ENCODE peak calls at places on chromosomes 2 and 18, in four cellular contexts. Z, E, V and Y are unnamed samples.
A peak's percentile ranks its signal among the peaks of the same experiment; 100 is the strongest.

GRCh38 chr2:238894950-238895298 is 47.0 kb downstream of the TWIST2 start:
- DNase-seq in Z (no peak), E (no peak), V (no peak), Y (no peak)

GRCh38 chr2:113699048-113699447 is 57.4 kb downstream of the SLC35F5 start:
- DNase-seq in Z (no peak), E (no peak), V (no peak), Y (no peak)

GRCh38 chr2:120230515-120231471 is 7.6 kb upstream of the TMEM185B start:
- DNase-seq in Z (no peak), E (no peak), V (no peak), Y (no peak)

GRCh38 chr2:177326005-177326404 is 61.5 kb upstream of the NFE2L2 start:
- DNase-seq in Z (no peak), E (no peak), V (no peak), Y (no peak)

GRCh38 chr2:153474407-153474806 is 4.2 kb downstream of the RPRM start:
- DNase-seq in Z (no peak), E (no peak), V (no peak), Y (no peak)

GRCh38 chr18:48885951-48886400 is 64.8 kb downstream of the SMAD7 start:
- DNase-seq in Z (no peak), E (no peak), V (no peak), Y (no peak)

GRCh38 chr2:80889009-80889408 is 584.5 kb upstream of the LRRTM1 start:
- DNase-seq in Z (no peak), E (no peak), V (no peak), Y (no peak)

GRCh38 chr2:25567406-25567805 is 106.0 kb downstream of the DTNB start:
- DNase-seq in Z (peak; percentile 33), E (no peak), V (no peak), Y (no peak)

GRCh38 chr2:76569819-76570218 is 859.1 kb upstream of the GCFC2 start:
- DNase-seq in Z (no peak), E (no peak), V (no peak), Y (no peak)

GRCh38 chr2:217065695-217066405 is 206.0 kb upstream of the TNP1 start:
- DNase-seq in Z (no peak), E (no peak), V (no peak), Y (no peak)

GRCh38 chr2:233919938-233920337 is 2.8 kb downstream of the TRPM8 start:
- DNase-seq in Z (no peak), E (no peak), V (no peak), Y (no peak)

GRCh38 chr2:105406221-105406620 is 7.4 kb upstream of the FHL2 start:
- DNase-seq in Z (no peak), E (no peak), V (no peak), Y (no peak)

GRCh38 chr2:203451686-203452085 is 83.4 kb downstream of the RAPH1 start:
- DNase-seq in Z (no peak), E (no peak), V (no peak), Y (no peak)

GRCh38 chr2:235433860-235434259 is 60.0 kb upstream of the AGAP1 start:
- DNase-seq in Z (no peak), E (no peak), V (no peak), Y (no peak)

GRCh38 chr2:128602038-128602698 is 283.5 kb upstream of the HS6ST1 start:
- DNase-seq in Z (no peak), E (no peak), V (peak; percentile 37), Y (no peak)

GRCh38 chr2:207933396-207934045 is 91.8 kb downstream of the PLEKHM3 start:
- DNase-seq in Z (peak; percentile 71), E (no peak), V (no peak), Y (no peak)

GRCh38 chr2:64106481-64106880 is 37.7 kb downstream of the PELI1 start:
- DNase-seq in Z (no peak), E (no peak), V (no peak), Y (no peak)

GRCh38 chr2:111705711-111706323 is 178.2 kb downstream of the ANAPC1 start:
- DNase-seq in Z (peak; percentile 84), E (no peak), V (no peak), Y (no peak)

GRCh38 chr2:102664439-102665042 is 45.2 kb downstream of the SLC9A2 start:
- DNase-seq in Z (no peak), E (no peak), V (no peak), Y (no peak)

GRCh38 chr2:100482741-100483140 is 12.5 kb downstream of the NMS start:
- DNase-seq in Z (peak; percentile 38), E (no peak), V (no peak), Y (peak; percentile 5)

GRCh38 chr2:26299488-26300092 is 46.4 kb upstream of the SELENOI start:
- DNase-seq in Z (peak; percentile 96), E (peak; percentile 7), V (no peak), Y (peak; percentile 26)

GRCh38 chr2:177598321-177598922 is 205.8 kb downstream of the AGPS start:
- DNase-seq in Z (no peak), E (no peak), V (no peak), Y (no peak)

GRCh38 chr2:226413498-226414130 is 386.0 kb downstream of the IRS1 start:
- DNase-seq in Z (no peak), E (no peak), V (no peak), Y (no peak)

GRCh38 chr2:144096531-144096930 is 423.4 kb downstream of the ZEB2 start:
- DNase-seq in Z (no peak), E (no peak), V (no peak), Y (no peak)

GRCh38 chr18:61949946-61950345 is 57.1 kb upstream of the RNF152 start:
- DNase-seq in Z (no peak), E (no peak), V (no peak), Y (no peak)

GRCh38 chr2:99572380-99572779 is 82.6 kb upstream of the REV1 start:
- DNase-seq in Z (peak; percentile 11), E (no peak), V (no peak), Y (no peak)

GRCh38 chr2:214130115-214130514 is 280.7 kb upstream of the VWC2L start:
- DNase-seq in Z (no peak), E (no peak), V (no peak), Y (no peak)

GRCh38 chr2:179410552-179411356 is 146.1 kb upstream of the SESTD1 start:
- DNase-seq in Z (peak; percentile 89), E (peak; percentile 29), V (no peak), Y (peak; percentile 43)

GRCh38 chr2:162824319-162824718 is 14.2 kb downstream of the KCNH7 start:
- DNase-seq in Z (peak; percentile 62), E (no peak), V (no peak), Y (no peak)

GRCh38 chr2:155980941-155981561 is 351.5 kb downstream of the NR4A2 start:
- DNase-seq in Z (no peak), E (no peak), V (no peak), Y (no peak)

GRCh38 chr2:130377491-130377890 is 21.6 kb downstream of the PTPN18 start:
- DNase-seq in Z (no peak), E (no peak), V (no peak), Y (no peak)

GRCh38 chr2:130378206-130378897 is 22.5 kb downstream of the PTPN18 start:
- DNase-seq in Z (no peak), E (no peak), V (no peak), Y (no peak)

GRCh38 chr2:130374587-130375290 is 18.9 kb downstream of the PTPN18 start:
- DNase-seq in Z (no peak), E (no peak), V (no peak), Y (no peak)

GRCh38 chr2:130375291-130376266 is 19.7 kb downstream of the PTPN18 start:
- DNase-seq in Z (no peak), E (no peak), V (no peak), Y (no peak)

GRCh38 chr2:130376433-130377293 is 20.8 kb downstream of the PTPN18 start:
- DNase-seq in Z (peak; percentile 44), E (no peak), V (no peak), Y (no peak)
- TF ChIP-seq CTCF in Z (peak; percentile 36), E (peak; percentile 24), V (no peak), Y (no peak)

DNA sequence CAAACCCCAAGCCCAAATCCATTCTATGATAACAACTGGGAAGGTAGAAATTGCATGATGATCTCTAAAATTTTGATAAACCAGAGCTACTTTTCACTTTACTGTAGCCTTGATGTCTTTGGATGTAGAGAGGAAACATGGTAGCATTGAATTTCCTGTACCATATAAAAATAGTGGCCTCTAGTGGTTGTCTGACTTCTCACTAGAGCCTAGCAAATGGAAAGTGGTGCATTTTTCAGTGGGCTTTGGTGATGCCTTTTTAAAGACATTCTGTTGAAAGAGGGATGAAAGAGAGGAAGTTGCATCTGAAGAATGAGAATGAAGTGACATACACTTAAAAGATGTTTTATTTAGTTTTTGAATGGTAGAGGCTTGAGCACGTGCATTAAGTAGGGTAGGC is 662.2 kb downstream of the XIRP2 start:
- DNase-seq in Z (peak; percentile 74), E (no peak), V (no peak), Y (no peak)
- TF ChIP-seq CTCF in Z (peak; percentile 80), E (peak; percentile 58), V (no peak), Y (peak; percentile 16)

DNA sequence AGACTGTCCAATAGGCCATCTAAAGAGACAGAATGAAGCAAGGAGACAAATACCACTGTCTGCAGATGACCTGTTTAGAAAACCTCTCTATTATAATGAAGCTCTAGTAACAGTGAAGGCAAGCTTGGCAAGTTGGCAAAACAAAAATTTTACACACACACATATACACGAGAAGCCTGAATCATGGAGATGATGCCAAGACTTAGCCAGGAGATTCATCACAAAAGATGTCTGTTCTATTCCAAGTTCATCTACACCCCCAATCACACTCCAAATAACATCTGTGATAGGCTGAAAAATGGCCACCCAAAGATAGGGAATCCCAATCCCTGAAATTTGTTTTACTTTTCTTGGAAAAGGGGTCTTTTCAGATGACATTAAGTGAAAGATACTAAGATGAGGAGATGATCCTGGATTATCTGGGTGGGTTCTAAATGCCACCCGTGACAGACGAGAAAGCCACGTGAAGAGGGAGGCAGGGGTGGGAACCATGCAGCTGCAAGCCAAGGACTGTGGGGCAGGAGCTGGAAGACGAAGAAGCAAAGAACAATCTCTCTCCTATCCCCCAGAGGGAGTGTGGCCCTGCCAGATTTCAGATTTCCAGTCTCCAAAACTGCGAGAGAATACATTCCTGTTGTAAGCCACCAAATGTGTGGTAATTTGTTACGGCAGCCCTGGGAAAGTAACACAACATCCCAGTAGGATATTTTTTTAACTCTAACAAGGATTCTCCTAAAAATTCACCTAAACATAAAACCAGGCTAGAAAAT is 20.0 kb downstream of the HDLBP start:
- DNase-seq in Z (no peak), E (no peak), V (no peak), Y (no peak)
- TF ChIP-seq CTCF in Z (no peak), E (no peak), V (no peak), Y (no peak)

GRCh38 chr2:46564350-46564749 is 85.0 kb downstream of the TMEM247 start:
- DNase-seq in Z (no peak), E (no peak), V (no peak), Y (no peak)
- TF ChIP-seq CTCF in Z (no peak), E (no peak), V (no peak), Y (no peak)